ENCODE peak calls at places on chromosome 12, in seven cellular contexts. E, W, S, V, X, U and T are unnamed samples.

GRCh38 chr12:52351196-52352059 is 15.9 kb downstream of the KRT85 start:
- DNase-seq in E (no peak), W (peak; percentile 78), S (no peak), V (no peak), X (no peak), U (no peak), T (no peak)

GRCh38 chr12:51470116-51470515 is 45.5 kb downstream of the SLC4A8 start:
- DNase-seq in E (no peak), W (no peak), S (no peak), V (no peak), X (no peak), U (no peak), T (no peak)

GRCh38 chr12:1350055-1350933 is 244.1 kb downstream of the FBXL14 start:
- DNase-seq in E (no peak), W (no peak), S (no peak), V (no peak), X (peak; percentile 34), U (no peak), T (no peak)

GRCh38 chr12:34218193-34219045 is 196.1 kb downstream of the ALG10 start:
- DNase-seq in E (no peak), W (peak; percentile 67), S (peak; percentile 57), V (peak; percentile 33), X (peak; percentile 45), U (peak; percentile 38), T (peak; percentile 91)

GRCh38 chr12:243381-243780 is 19.3 kb downstream of the SLC6A13 start:
- DNase-seq in E (no peak), W (no peak), S (no peak), V (no peak), X (no peak), U (no peak), T (no peak)

GRCh38 chr12:116813271-116814041 is 67.8 kb downstream of the HRK start:
- DNase-seq in E (no peak), W (no peak), S (no peak), V (no peak), X (no peak), U (no peak), T (no peak)

GRCh38 chr12:112116232-112117060 is 7.9 kb upstream of the NAA25 start:
- DNase-seq in E (peak; percentile 70), W (peak; percentile 83), S (peak; percentile 61), V (peak; percentile 28), X (peak; percentile 95), U (peak; percentile 50), T (peak; percentile 85)

GRCh38 chr12:11706509-11707331 is 57.2 kb downstream of the ETV6 start:
- DNase-seq in E (no peak), W (peak; percentile 41), S (no peak), V (no peak), X (no peak), U (no peak), T (no peak)

GRCh38 chr12:4997939-4998338 is 45.7 kb upstream of the KCNA5 start:
- DNase-seq in E (no peak), W (no peak), S (no peak), V (peak; percentile 21), X (peak; percentile 72), U (peak; percentile 68), T (no peak)

GRCh38 chr12:28710882-28711281 is 438.2 kb upstream of the FAR2 start:
- DNase-seq in E (no peak), W (no peak), S (no peak), V (no peak), X (peak; percentile 60), U (no peak), T (no peak)

GRCh38 chr12:21827135-21827534 is 52.6 kb upstream of the KCNJ8 start:
- DNase-seq in E (no peak), W (no peak), S (no peak), V (no peak), X (no peak), U (no peak), T (no peak)

GRCh38 chr12:75622492-75622891 is 111.1 kb upstream of the KRR1 start:
- DNase-seq in E (no peak), W (no peak), S (no peak), V (no peak), X (no peak), U (no peak), T (no peak)

GRCh38 chr12:70236990-70237389 is 6.2 kb upstream of the CNOT2 start:
- DNase-seq in E (no peak), W (no peak), S (no peak), V (no peak), X (no peak), U (no peak), T (no peak)

GRCh38 chr12:30613119-30613830 is 82.4 kb downstream of the IPO8 start:
- DNase-seq in E (no peak), W (no peak), S (no peak), V (no peak), X (peak; percentile 87), U (no peak), T (no peak)

GRCh38 chr12:53073881-53074280 is 5.3 kb downstream of the SPRYD3 start:
- DNase-seq in E (no peak), W (no peak), S (peak; percentile 42), V (no peak), X (no peak), U (peak; percentile 28), T (no peak)

GRCh38 chr12:132726386-132726785 is 15.7 kb downstream of the PGAM5 start:
- DNase-seq in E (no peak), W (no peak), S (no peak), V (no peak), X (no peak), U (no peak), T (no peak)

GRCh38 chr12:82805812-82806497 is 119.2 kb downstream of the TMTC2 start:
- DNase-seq in E (no peak), W (no peak), S (no peak), V (no peak), X (peak; percentile 38), U (no peak), T (no peak)

GRCh38 chr12:60437297-60437696 is 841.5 kb downstream of the SLC16A7 start:
- DNase-seq in E (no peak), W (no peak), S (no peak), V (no peak), X (no peak), U (no peak), T (no peak)

GRCh38 chr12:114032801-114033200 is 66.7 kb upstream of the RBM19 start:
- DNase-seq in E (no peak), W (no peak), S (no peak), V (no peak), X (no peak), U (no peak), T (no peak)

GRCh38 chr12:12724421-12725085 is 7.4 kb downstream of the CDKN1B start:
- DNase-seq in E (no peak), W (no peak), S (no peak), V (peak; percentile 42), X (peak; percentile 18), U (no peak), T (no peak)

GRCh38 chr12:99386907-99387306 is 260.6 kb upstream of the GARIN6 start:
- DNase-seq in E (no peak), W (no peak), S (no peak), V (peak; percentile 13), X (peak; percentile 50), U (no peak), T (no peak)

GRCh38 chr12:18683603-18684002 is 54.2 kb downstream of the PLCZ1 start:
- DNase-seq in E (no peak), W (no peak), S (no peak), V (no peak), X (peak; percentile 30), U (no peak), T (no peak)

GRCh38 chr12:53190108-53190729 is 9.5 kb upstream of the CSAD start:
- DNase-seq in E (no peak), W (peak; percentile 68), S (no peak), V (peak; percentile 87), X (peak; percentile 76), U (peak; percentile 83), T (peak; percentile 52)

GRCh38 chr12:32566663-32567634 is 112.2 kb upstream of the DNM1L start:
- DNase-seq in E (no peak), W (no peak), S (no peak), V (no peak), X (peak; percentile 6), U (no peak), T (peak; percentile 37)

GRCh38 chr12:93616584-93617101 is 44.2 kb downstream of the SOCS2 start:
- DNase-seq in E (no peak), W (no peak), S (peak; percentile 25), V (peak; percentile 11), X (no peak), U (no peak), T (no peak)

GRCh38 chr12:99767809-99768208 is 120.3 kb downstream of the GARIN6 start:
- DNase-seq in E (no peak), W (no peak), S (no peak), V (no peak), X (peak; percentile 40), U (no peak), T (no peak)

GRCh38 chr12:86601550-86602308 is 345.5 kb upstream of the MGAT4C start:
- DNase-seq in E (peak; percentile 54), W (no peak), S (no peak), V (no peak), X (no peak), U (no peak), T (peak; percentile 15)

DNA sequence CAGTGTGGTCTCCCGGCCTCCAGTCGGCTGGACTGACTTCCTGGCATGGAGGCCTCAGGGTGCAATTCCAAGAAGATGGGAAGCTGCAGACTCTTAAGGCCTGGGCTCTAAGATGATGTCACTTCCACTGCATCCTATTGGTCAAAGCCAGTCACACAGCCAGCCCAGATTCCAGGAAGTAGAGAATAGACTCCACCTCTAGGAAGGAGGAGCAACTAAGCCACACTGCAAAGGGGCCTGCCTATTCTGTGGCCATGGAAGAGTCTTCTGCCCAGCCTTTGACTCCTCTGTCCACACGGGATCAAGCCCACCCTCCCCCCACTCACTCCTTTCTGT is 103.9 kb upstream of the RFLNA start:
- DNase-seq in E (no peak), W (no peak), S (no peak), V (no peak), X (peak; percentile 23), U (no peak), T (no peak)
- H3K4me1 ChIP-seq in E (no peaks in the 10 kb centered on the region), W (peaks cover 15% of the 10 kb centered on the region), S (no peaks in the 10 kb centered on the region), V (peaks cover 6% of the 10 kb centered on the region), X (peaks cover 10% of the 10 kb centered on the region), U (no peaks in the 10 kb centered on the region), T (peaks cover 6% of the 10 kb centered on the region)

DNA sequence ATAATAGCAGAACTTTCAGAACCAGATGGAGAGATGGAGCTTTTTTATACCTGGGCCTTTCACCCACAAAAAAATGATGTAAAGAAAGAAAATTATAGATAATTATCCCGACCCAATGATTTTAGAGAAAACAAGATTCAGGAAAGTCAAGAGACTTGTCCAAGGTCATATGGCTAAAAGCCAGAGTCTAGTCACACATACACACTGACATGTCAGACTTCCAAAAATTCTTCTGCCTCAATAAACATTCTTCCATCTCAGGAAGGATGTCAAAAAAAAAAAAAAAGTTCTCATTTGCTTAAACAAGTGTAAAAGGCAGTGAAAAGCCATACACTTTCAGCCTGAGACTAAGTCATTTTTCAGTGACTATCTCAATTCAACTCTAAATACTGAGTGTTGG is 116.0 kb downstream of the PRICKLE1 start:
- DNase-seq in E (no peak), W (no peak), S (no peak), V (no peak), X (no peak), U (no peak), T (no peak)
- H3K4me1 ChIP-seq in E (peaks cover 2% of the 10 kb centered on the region), W (peaks cover 3% of the 10 kb centered on the region), S (peaks cover 28% of the 10 kb centered on the region), V (peaks cover 10% of the 10 kb centered on the region), X (peaks cover 46% of the 10 kb centered on the region), U (peaks cover 4% of the 10 kb centered on the region), T (no peaks in the 10 kb centered on the region)

GRCh38 chr12:105228494-105228893 is 7.5 kb downstream of the APPL2 start:
- DNase-seq in E (no peak), W (no peak), S (no peak), V (no peak), X (peak; percentile 58), U (no peak), T (no peak)
- H3K4me1 ChIP-seq in E (peaks cover 94% of the 10 kb centered on the region), W (peaks cover 42% of the 10 kb centered on the region), S (peaks cover 19% of the 10 kb centered on the region), V (no peaks in the 10 kb centered on the region), X (peaks cover 13% of the 10 kb centered on the region), U (peaks cover 52% of the 10 kb centered on the region), T (peaks cover 73% of the 10 kb centered on the region)

GRCh38 chr12:122884091-122884826 is 11.7 kb downstream of the VPS37B start:
- DNase-seq in E (no peak), W (no peak), S (no peak), V (no peak), X (no peak), U (no peak), T (no peak)
- H3K4me1 ChIP-seq in E (peaks cover 65% of the 10 kb centered on the region), W (peaks cover 68% of the 10 kb centered on the region), S (peaks cover 30% of the 10 kb centered on the region), V (peaks cover 44% of the 10 kb centered on the region), X (peaks cover 27% of the 10 kb centered on the region), U (peaks cover 57% of the 10 kb centered on the region), T (peaks cover 41% of the 10 kb centered on the region)